ENCODE peak calls at places on chromosome 4, in four cellular contexts. K is NCI-H1930, A is NCI-H748 treated with DMSO at 0.1 percent for 48 hours, Z is HepG2. O is an unnamed sample.

GRCh38 chr4:53463340-53463739 is 85.9 kb downstream of the FIP1L1 start:
- DNase-seq in A (no peak), Z (no peak), K (no peak), O (no peak)

GRCh38 chr4:90542216-90542615 is 415.0 kb downstream of the CCSER1 start:
- DNase-seq in A (peak), K (no peak), Z (no peak), O (peak)

GRCh38 chr4:145341381-145341780 is 140.3 kb upstream of the SMAD1 start:
- DNase-seq in K (no peak), A (no peak), Z (no peak), O (no peak)

GRCh38 chr4:166842795-166843261 is 391.5 kb downstream of the SPOCK3 start:
- DNase-seq in K (no peak), Z (no peak), A (no peak), O (no peak)

GRCh38 chr4:53313510-53313909 is 52.4 kb downstream of the SCFD2 start:
- DNase-seq in K (peak), A (no peak), Z (peak), O (no peak)

GRCh38 chr4:151854731-151855130 is 93.9 kb upstream of the GATB start:
- DNase-seq in K (no peak), A (no peak), Z (no peak), O (no peak)

GRCh38 chr4:42501624-42502401 is 104.5 kb downstream of the SHISA3 start:
- DNase-seq in A (no peak), Z (no peak), K (no peak), O (no peak)

GRCh38 chr4:87087015-87087920 is 133.2 kb downstream of the KLHL8 start:
- DNase-seq in Z (no peak), K (no peak), A (no peak), O (no peak)

GRCh38 chr4:184477201-184477999 is 3.0 kb upstream of the IRF2 start:
- DNase-seq in Z (peak), K (no peak), A (no peak), O (no peak)

GRCh38 chr4:2798399-2799301 is 5.8 kb downstream of the SH3BP2 start:
- DNase-seq in Z (no peak), A (no peak), K (no peak), O (no peak)

GRCh38 chr4:112003508-112003907 is 141.7 kb upstream of the FAM241A start:
- DNase-seq in Z (no peak), A (no peak), K (no peak), O (no peak)

GRCh38 chr4:175947117-175947722 is 118.4 kb upstream of the WDR17 start:
- DNase-seq in A (peak), K (no peak), Z (peak), O (peak)

GRCh38 chr4:20178902-20179576 is 72.7 kb upstream of the SLIT2 start:
- DNase-seq in A (no peak), K (no peak), Z (no peak), O (no peak)

GRCh38 chr4:26201119-26201518 is 119.7 kb upstream of the RBPJ start:
- DNase-seq in Z (no peak), K (no peak), A (no peak), O (no peak)

GRCh38 chr4:141352328-141352727 is 131.6 kb downstream of the ZNF330 start:
- DNase-seq in K (no peak), A (no peak), Z (no peak), O (no peak)